ENCODE peak calls at places on chromosomes 6 and 20, in eight cellular contexts. V, O, I, C, R, F, M and K are unnamed samples.

GRCh38 chr6:34414999-34415858 is 10.6 kb downstream of the RPS10 start:
- DNase-seq in M (no peak), F (peak), V (peak), C (peak), O (no peak), R (peak), I (no peak), K (peak)

GRCh38 chr6:44221961-44222335 is 1.4 kb upstream of the SLC29A1 start:
- DNase-seq in R (no peak), V (no peak), C (no peak), O (no peak), F (no peak), M (no peak), I (no peak), K (no peak)

GRCh38 chr6:105432797-105433196 is 29.9 kb upstream of the PREP start:
- DNase-seq in F (no peak), O (no peak), R (peak), V (peak), M (peak), C (no peak), I (no peak), K (peak)

GRCh38 chr6:5521322-5521721 is 260.0 kb downstream of the FARS2 start:
- DNase-seq in I (no peak), M (no peak), C (no peak), O (no peak), R (no peak), F (no peak), V (no peak), K (no peak)

GRCh38 chr6:257031-257725 is 35.1 kb upstream of the DUSP22 start:
- DNase-seq in M (no peak), F (no peak), I (no peak), C (no peak), O (no peak), V (peak), R (peak), K (peak)

GRCh38 chr20:64092258-64093012 is 8.2 kb upstream of the LKAAEAR1 start:
- DNase-seq in V (no peak), O (no peak), C (no peak), M (no peak), F (no peak), I (no peak), R (no peak), K (no peak)

GRCh38 chr6:142361765-142362540 is 60.1 kb downstream of the ADGRG6 start:
- DNase-seq in V (peak), C (no peak), O (no peak), R (peak), I (no peak), M (peak), F (no peak), K (peak)

GRCh38 chr6:127332383-127332961 is 10.9 kb downstream of the ECHDC1 start:
- DNase-seq in O (no peak), V (no peak), C (no peak), F (no peak), I (no peak), M (no peak), R (no peak), K (no peak)

GRCh38 chr6:83098589-83098988 is 31.1 kb downstream of the DOP1A start:
- DNase-seq in O (no peak), I (no peak), F (no peak), C (no peak), M (no peak), R (no peak), V (no peak), K (no peak)
- TF ChIP-seq CTCF in O (no peak), I (no peak), F (no peak), C (no peak), M (no peak), R (no peak), V (no peak), K (no peak)

GRCh38 chr6:46013639-46014038 is 2.0 kb downstream of the CLIC5 start:
- DNase-seq in C (no peak), O (no peak), V (no peak), I (no peak), R (no peak), F (no peak), M (no peak), K (no peak)

GRCh38 chr6:46014511-46015118 is 1.0 kb downstream of the CLIC5 start:
- DNase-seq in O (peak), C (no peak), R (no peak), M (no peak), I (no peak), F (peak), V (no peak), K (no peak)

GRCh38 chr6:46016063-46016608 is 476 bp upstream of the CLIC5 start:
- DNase-seq in I (no peak), V (no peak), O (no peak), F (no peak), C (no peak), R (no peak), M (no peak), K (no peak)

GRCh38 chr6:46015119-46015968 is at the start of gene CLIC5:
- DNase-seq in C (peak), R (no peak), V (no peak), F (peak), O (peak), M (no peak), I (peak), K (no peak)

GRCh38 chr6:46014054-46014453 is 1.6 kb downstream of the CLIC5 start:
- DNase-seq in V (no peak), C (no peak), M (no peak), R (no peak), I (no peak), F (no peak), O (no peak), K (no peak)
- H3K4me3 ChIP-seq in V (no peak), C (no peak), M (no peak), R (no peak), I (no peak), F (peak), O (peak), K (no peak)

GRCh38 chr6:53731906-53732636 is 62.7 kb upstream of the LRRC1 start:
- DNase-seq in M (no peak), V (no peak), R (no peak), I (no peak), C (no peak), O (no peak), F (no peak), K (no peak)

GRCh38 chr6:53737746-53738145 is 57.1 kb upstream of the LRRC1 start:
- DNase-seq in F (no peak), O (no peak), M (no peak), V (no peak), R (no peak), I (no peak), C (no peak), K (no peak)

GRCh38 chr6:53730767-53731166 is 64.0 kb upstream of the LRRC1 start:
- DNase-seq in C (no peak), M (no peak), I (no peak), O (no peak), R (no peak), F (no peak), V (no peak), K (no peak)

GRCh38 chr6:53735896-53736295 is 58.9 kb upstream of the LRRC1 start:
- DNase-seq in O (no peak), I (no peak), V (no peak), F (no peak), M (no peak), R (no peak), C (no peak), K (no peak)

GRCh38 chr6:53734473-53735299 is 60.1 kb upstream of the LRRC1 start:
- DNase-seq in F (peak), C (peak), O (no peak), I (no peak), R (peak), V (peak), M (peak), K (peak)
- TF ChIP-seq CTCF in F (no peak), C (peak), O (peak), I (no peak), R (peak), V (peak), M (peak), K (peak)

DNA sequence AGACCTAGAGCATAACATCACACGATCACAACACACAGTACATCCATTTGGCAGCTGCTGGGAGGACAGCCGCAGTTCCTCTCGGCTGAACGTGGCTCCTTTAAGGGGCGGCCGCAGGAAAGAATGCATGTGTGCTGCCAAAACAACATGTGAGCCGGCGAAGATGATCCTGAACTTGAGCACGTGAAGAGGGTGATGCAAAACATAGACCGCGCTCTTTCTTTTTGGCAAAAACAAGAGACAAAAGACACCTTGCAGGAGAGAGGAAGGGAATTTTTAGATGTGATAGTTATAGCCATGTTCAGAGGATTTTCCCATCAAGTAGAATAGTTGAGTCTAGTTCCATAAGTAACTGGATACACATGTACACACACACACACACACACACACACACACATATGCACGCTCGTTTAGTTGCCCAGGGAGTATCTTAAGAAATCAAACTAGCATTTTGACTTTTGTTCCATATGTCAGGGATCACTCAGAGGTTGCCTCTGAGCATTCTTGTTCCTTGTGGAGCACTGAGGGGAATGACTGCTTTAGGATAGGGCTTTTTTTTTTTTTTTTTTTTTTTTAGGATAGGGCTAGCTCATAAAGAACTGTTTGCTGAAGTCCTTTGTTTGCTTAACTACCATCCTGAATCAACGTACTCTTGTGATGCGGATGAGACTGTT is 21.7 kb upstream of the RANBP9 start:
- DNase-seq in O (peak), V (peak), M (peak), I (peak), R (peak), C (no peak), F (peak), K (peak)
- H3K4me3 ChIP-seq in O (peak), V (peak), M (peak), I (no peak), R (peak), C (no peak), F (no peak), K (peak)

DNA sequence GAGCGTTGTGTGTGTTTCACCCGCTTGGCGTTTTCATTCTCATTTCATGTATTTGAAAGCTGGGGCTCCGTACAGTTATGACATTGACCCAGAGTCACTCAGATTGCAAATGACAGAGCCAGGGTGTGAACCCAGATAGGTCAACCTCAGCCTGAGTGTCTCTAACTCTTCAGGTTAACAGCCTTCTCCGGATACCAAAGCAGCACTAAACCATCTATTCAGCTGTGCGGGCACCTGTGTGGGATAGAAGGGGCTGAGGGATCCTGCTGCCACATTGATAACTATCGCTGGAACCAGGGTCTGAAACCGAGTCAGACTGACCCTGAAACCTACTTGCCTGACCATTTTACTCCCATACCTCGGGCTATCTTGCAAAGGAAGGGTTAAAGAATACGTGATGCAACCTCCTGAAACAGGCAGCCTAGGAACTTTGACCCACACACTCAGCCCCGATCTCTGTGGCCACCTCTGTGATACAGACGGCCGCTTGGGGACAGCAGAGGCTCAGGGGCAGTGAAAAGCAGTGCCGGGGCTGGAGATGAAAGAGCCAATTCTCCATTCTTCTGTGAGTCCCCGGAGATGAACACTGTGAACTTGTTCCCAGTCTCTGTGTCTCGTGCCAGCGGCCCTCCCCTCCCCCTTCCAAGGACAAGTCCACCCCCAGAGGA is 233.5 kb upstream of the QKI start:
- DNase-seq in O (no peak), C (peak), I (peak), R (no peak), V (peak), F (peak), M (no peak), K (peak)
- TF ChIP-seq CTCF in O (peak), C (peak), I (peak), R (no peak), V (peak), F (peak), M (peak), K (peak)

GRCh38 chr20:36093025-36093803 is 61.3 kb upstream of the EPB41L1 start:
- DNase-seq in M (no peak), O (peak), V (peak), F (peak), C (peak), I (peak), R (no peak), K (peak)

GRCh38 chr20:36090223-36090622 is 64.3 kb upstream of the EPB41L1 start:
- DNase-seq in F (no peak), M (no peak), V (no peak), O (no peak), I (no peak), C (no peak), R (no peak), K (no peak)

GRCh38 chr20:36092424-36093024 is 62.0 kb upstream of the EPB41L1 start:
- DNase-seq in V (no peak), M (no peak), I (no peak), R (no peak), F (no peak), O (peak), C (peak), K (no peak)

GRCh38 chr20:36093804-36094145 is 60.8 kb upstream of the EPB41L1 start:
- DNase-seq in F (no peak), C (no peak), O (no peak), I (no peak), R (no peak), V (no peak), M (no peak), K (no peak)

DNA sequence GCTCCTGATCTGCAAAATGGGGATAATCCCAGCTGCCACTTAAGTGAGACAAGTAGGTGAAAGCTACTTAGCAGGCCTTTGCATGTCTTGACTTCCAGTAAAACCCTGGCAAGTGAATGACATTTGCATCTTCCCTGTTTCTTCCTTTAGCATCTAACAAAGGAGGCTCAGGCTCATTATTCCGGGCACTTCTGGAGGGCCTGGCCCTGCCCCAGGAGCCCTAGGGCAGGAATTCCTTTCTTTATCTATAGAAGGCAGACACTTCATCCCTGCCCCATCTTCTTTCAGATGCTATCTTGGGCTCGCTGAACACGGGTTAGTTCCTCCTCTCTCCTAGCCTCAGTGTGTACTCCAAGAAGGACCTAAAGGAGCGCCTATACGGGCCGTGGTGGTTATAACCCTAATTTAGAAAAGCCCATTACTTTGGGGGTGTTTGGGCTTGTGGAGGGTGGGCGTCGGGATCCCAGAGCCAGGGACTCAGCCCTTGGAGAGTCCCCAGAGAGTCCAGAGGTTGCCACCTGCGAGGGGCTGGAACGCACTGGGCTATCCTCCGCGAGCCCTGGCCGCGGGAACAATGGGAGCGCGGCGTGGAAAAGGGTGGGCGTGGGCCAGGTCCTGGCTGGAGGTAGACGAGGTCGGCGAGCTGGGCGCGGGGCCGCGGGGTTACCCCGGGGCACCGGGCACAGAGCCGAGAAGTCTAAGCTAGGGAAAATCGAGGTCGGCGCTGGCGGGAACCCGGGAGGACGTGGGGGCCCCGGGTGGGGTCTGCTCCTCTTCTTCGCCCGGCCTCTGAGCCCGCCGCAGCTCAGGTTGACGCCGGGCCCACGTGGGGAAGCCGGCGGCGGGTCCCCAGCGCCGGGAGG is 62.7 kb upstream of the EPB41L1 start:
- DNase-seq in F (no peak), V (no peak), I (no peak), C (no peak), R (no peak), O (peak), M (no peak), K (no peak)
- H3K4me3 ChIP-seq in F (peak), V (no peak), I (peak), C (peak), R (peak), O (peak), M (peak), K (peak)

DNA sequence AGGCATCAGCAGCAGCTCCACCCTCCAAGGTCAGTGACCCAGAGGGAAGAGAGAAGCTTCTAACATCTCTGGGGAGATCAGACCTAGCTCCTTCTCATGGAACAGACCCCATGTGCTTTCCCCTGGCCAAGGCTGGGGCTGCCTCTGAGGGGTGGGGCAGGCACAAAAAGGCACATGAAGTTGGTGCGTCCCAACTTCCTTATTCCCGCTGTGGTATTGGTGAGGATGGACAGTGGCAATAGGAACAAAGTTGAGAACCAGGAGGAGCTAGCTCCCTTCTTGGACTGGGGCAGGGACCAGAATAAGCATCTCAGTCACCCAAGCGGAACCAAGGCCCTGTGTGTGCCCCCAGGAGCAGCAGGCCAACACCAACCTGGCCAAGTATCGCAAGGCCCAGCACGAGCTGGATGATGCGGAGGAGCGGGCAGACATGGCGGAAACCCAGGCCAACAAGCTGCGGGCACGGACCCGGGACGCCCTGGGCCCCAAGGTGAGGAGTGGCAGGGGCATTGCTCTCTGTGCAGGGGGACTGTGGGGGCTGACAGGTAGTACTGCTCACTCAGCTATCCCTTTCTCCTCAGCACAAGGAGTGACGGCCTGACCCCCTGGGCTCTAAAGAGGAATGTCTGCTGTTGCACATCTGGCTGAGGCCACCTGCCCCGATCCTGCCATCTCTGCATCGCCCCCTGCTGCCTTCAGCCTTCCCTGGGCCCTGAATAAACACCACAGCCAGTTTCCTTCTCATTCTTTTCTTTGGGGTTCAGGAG is 46.1 kb downstream of the MYH7B start:
- DNase-seq in M (no peak), R (no peak), V (no peak), C (no peak), I (no peak), O (peak), F (no peak), K (no peak)
- TF ChIP-seq CTCF in M (peak), R (peak), V (peak), C (no peak), I (no peak), O (no peak), F (no peak), K (peak)

GRCh38 chr20:49216991-49217578 is 2.1 kb upstream of the DDX27 start:
- DNase-seq in F (peak), C (peak), R (peak), V (peak), M (peak), I (peak), O (peak), K (peak)
- H3K4me3 ChIP-seq in F (no peak), C (no peak), R (no peak), V (no peak), M (no peak), I (no peak), O (no peak), K (no peak)

DNA sequence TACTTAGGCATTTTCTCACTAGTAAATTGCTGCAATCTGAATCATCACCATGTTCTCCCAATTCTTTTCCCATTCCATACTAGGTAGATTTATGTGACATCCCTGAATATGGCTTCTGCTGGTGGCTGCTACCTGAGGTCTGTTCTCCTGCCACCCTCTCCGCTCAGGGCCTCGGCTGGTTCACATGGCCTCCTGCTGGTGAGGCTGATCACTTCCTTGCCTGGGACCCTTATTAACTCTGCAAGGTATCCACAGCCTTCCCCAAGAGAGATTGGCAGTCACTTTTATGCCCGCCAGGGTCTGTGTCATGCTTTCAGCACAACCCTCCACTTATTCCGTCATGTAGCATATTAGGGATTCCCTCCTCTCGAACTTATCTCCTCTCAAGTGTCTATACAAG is 424.5 kb upstream of the FLRT3 start:
- DNase-seq in I (no peak), R (no peak), O (no peak), C (no peak), F (no peak), V (no peak), M (no peak), K (no peak)
- TF ChIP-seq CTCF in I (no peak), R (no peak), O (no peak), C (no peak), F (no peak), V (no peak), M (no peak), K (no peak)